ENCODE peak calls at places on chromosomes 2 and 18, in five cellular contexts. One of them, this sample, is unnamed.

GRCh38 chr2:221896505-221897151 is 324.5 kb upstream of the EPHA4 start:
- DNase-seq in brain microvascular endothelial cell: no peak
- DNase-seq in nephron progenitor cell: no peak
- DNase-seq in right lobe of liver: no peak
- DNase-seq in cardiac fibroblast: peak
- DNase-seq in this sample: no peak

GRCh38 chr2:152465541-152465940 is 130.6 kb downstream of the FMNL2 start:
- DNase-seq in right lobe of liver: no peak
- DNase-seq in brain microvascular endothelial cell: no peak
- DNase-seq in nephron progenitor cell: no peak
- DNase-seq in cardiac fibroblast: no peak
- DNase-seq in this sample: no peak

GRCh38 chr2:189124175-189124574 is 55.4 kb downstream of the COL5A2 start:
- DNase-seq in cardiac fibroblast: no peak
- DNase-seq in brain microvascular endothelial cell: no peak
- DNase-seq in right lobe of liver: no peak
- DNase-seq in nephron progenitor cell: no peak
- DNase-seq in this sample: no peak

GRCh38 chr2:40434638-40435296 is 17.1 kb downstream of the SLC8A1 start:
- DNase-seq in cardiac fibroblast: peak
- DNase-seq in brain microvascular endothelial cell: peak
- DNase-seq in right lobe of liver: no peak
- DNase-seq in nephron progenitor cell: no peak
- DNase-seq in this sample: peak

GRCh38 chr2:240428245-240428644 is 7.2 kb upstream of the GPC1 start:
- DNase-seq in right lobe of liver: no peak
- DNase-seq in brain microvascular endothelial cell: no peak
- DNase-seq in cardiac fibroblast: no peak
- DNase-seq in nephron progenitor cell: no peak
- DNase-seq in this sample: no peak

GRCh38 chr18:31225668-31226067 is 63.0 kb upstream of the DSC1 start:
- DNase-seq in brain microvascular endothelial cell: peak
- DNase-seq in cardiac fibroblast: peak
- DNase-seq in right lobe of liver: no peak
- DNase-seq in nephron progenitor cell: no peak
- DNase-seq in this sample: no peak

GRCh38 chr18:9643549-9643948 is 29.2 kb upstream of the PPP4R1 start:
- DNase-seq in nephron progenitor cell: no peak
- DNase-seq in right lobe of liver: no peak
- DNase-seq in brain microvascular endothelial cell: peak
- DNase-seq in cardiac fibroblast: peak
- DNase-seq in this sample: peak

GRCh38 chr2:28437142-28437835 is 44.6 kb downstream of the FOSL2 start:
- DNase-seq in nephron progenitor cell: no peak
- DNase-seq in brain microvascular endothelial cell: no peak
- DNase-seq in right lobe of liver: no peak
- DNase-seq in cardiac fibroblast: no peak
- DNase-seq in this sample: peak

GRCh38 chr2:233331536-233331935 is 22.8 kb upstream of the DGKD start:
- DNase-seq in cardiac fibroblast: no peak
- DNase-seq in nephron progenitor cell: no peak
- DNase-seq in brain microvascular endothelial cell: no peak
- DNase-seq in right lobe of liver: peak
- DNase-seq in this sample: no peak

GRCh38 chr2:138433995-138434991 is 67.3 kb upstream of the SPOPL start:
- DNase-seq in right lobe of liver: no peak
- DNase-seq in nephron progenitor cell: no peak
- DNase-seq in brain microvascular endothelial cell: no peak
- DNase-seq in cardiac fibroblast: no peak
- DNase-seq in this sample: no peak

GRCh38 chr2:127104881-127105655 is 1.9 kb downstream of the BIN1 start:
- DNase-seq in right lobe of liver: no peak
- DNase-seq in brain microvascular endothelial cell: no peak
- DNase-seq in nephron progenitor cell: no peak
- DNase-seq in cardiac fibroblast: no peak
- DNase-seq in this sample: no peak

GRCh38 chr2:174117951-174118930 is 130.1 kb downstream of the OLA1 start:
- DNase-seq in brain microvascular endothelial cell: peak
- DNase-seq in cardiac fibroblast: peak
- DNase-seq in nephron progenitor cell: no peak
- DNase-seq in right lobe of liver: no peak
- DNase-seq in this sample: peak

GRCh38 chr2:122737429-122738077 is 982.1 kb downstream of the TSN start:
- DNase-seq in nephron progenitor cell: no peak
- DNase-seq in brain microvascular endothelial cell: no peak
- DNase-seq in cardiac fibroblast: peak
- DNase-seq in right lobe of liver: no peak
- DNase-seq in this sample: no peak

GRCh38 chr2:147098946-147099345 is 745.9 kb upstream of the ACVR2A start:
- DNase-seq in cardiac fibroblast: no peak
- DNase-seq in nephron progenitor cell: no peak
- DNase-seq in right lobe of liver: no peak
- DNase-seq in brain microvascular endothelial cell: no peak
- DNase-seq in this sample: no peak

GRCh38 chr2:217807025-217807424 is 195.8 kb downstream of the TNS1 start:
- DNase-seq in nephron progenitor cell: no peak
- DNase-seq in brain microvascular endothelial cell: no peak
- DNase-seq in cardiac fibroblast: no peak
- DNase-seq in right lobe of liver: no peak
- DNase-seq in this sample: no peak

GRCh38 chr2:160752475-160753330 is 259.1 kb upstream of the RBMS1 start:
- DNase-seq in nephron progenitor cell: no peak
- DNase-seq in right lobe of liver: no peak
- DNase-seq in cardiac fibroblast: peak
- DNase-seq in brain microvascular endothelial cell: peak
- DNase-seq in this sample: peak

GRCh38 chr18:11849845-11850747 is 1.1 kb upstream of the CHMP1B start:
- DNase-seq in right lobe of liver: peak
- DNase-seq in cardiac fibroblast: peak
- DNase-seq in nephron progenitor cell: peak
- DNase-seq in brain microvascular endothelial cell: peak
- DNase-seq in this sample: peak

GRCh38 chr2:28463211-28463610 is 32.6 kb upstream of the PLB1 start:
- DNase-seq in cardiac fibroblast: no peak
- DNase-seq in right lobe of liver: no peak
- DNase-seq in nephron progenitor cell: no peak
- DNase-seq in brain microvascular endothelial cell: no peak
- DNase-seq in this sample: no peak

GRCh38 chr2:237629739-237630138 is 2.4 kb downstream of the LRRFIP1 start:
- DNase-seq in nephron progenitor cell: no peak
- DNase-seq in cardiac fibroblast: peak
- DNase-seq in brain microvascular endothelial cell: peak
- DNase-seq in right lobe of liver: no peak
- DNase-seq in this sample: no peak

GRCh38 chr18:48750485-48751175 is 200.1 kb downstream of the SMAD7 start:
- DNase-seq in brain microvascular endothelial cell: no peak
- DNase-seq in right lobe of liver: peak
- DNase-seq in nephron progenitor cell: no peak
- DNase-seq in cardiac fibroblast: no peak
- DNase-seq in this sample: no peak

GRCh38 chr18:41899535-41899934 is 55.5 kb upstream of the PIK3C3 start:
- DNase-seq in brain microvascular endothelial cell: no peak
- DNase-seq in nephron progenitor cell: no peak
- DNase-seq in cardiac fibroblast: peak
- DNase-seq in right lobe of liver: no peak
- DNase-seq in this sample: no peak
- TF ChIP-seq CTCF in brain microvascular endothelial cell: peak
- TF ChIP-seq CTCF in nephron progenitor cell: no peak
- TF ChIP-seq CTCF in cardiac fibroblast: peak
- TF ChIP-seq CTCF in right lobe of liver: no peak
- TF ChIP-seq CTCF in this sample: peak

GRCh38 chr18:3140986-3141639 is 78.7 kb downstream of the MYOM1 start:
- DNase-seq in brain microvascular endothelial cell: no peak
- DNase-seq in nephron progenitor cell: no peak
- DNase-seq in right lobe of liver: no peak
- DNase-seq in cardiac fibroblast: no peak
- DNase-seq in this sample: no peak
- TF ChIP-seq CTCF in brain microvascular endothelial cell: no peak
- TF ChIP-seq CTCF in nephron progenitor cell: no peak
- TF ChIP-seq CTCF in right lobe of liver: no peak
- TF ChIP-seq CTCF in cardiac fibroblast: no peak
- TF ChIP-seq CTCF in this sample: no peak

GRCh38 chr2:239318790-239319189 is 82.0 kb downstream of the HDAC4 start:
- DNase-seq in right lobe of liver: no peak
- DNase-seq in cardiac fibroblast: peak
- DNase-seq in nephron progenitor cell: no peak
- DNase-seq in brain microvascular endothelial cell: no peak
- DNase-seq in this sample: no peak

GRCh38 chr2:239319261-239319661 is 81.6 kb downstream of the HDAC4 start:
- DNase-seq in brain microvascular endothelial cell: peak
- DNase-seq in cardiac fibroblast: peak
- DNase-seq in right lobe of liver: peak
- DNase-seq in nephron progenitor cell: no peak
- DNase-seq in this sample: no peak

GRCh38 chr2:239315308-239315707 is 85.5 kb downstream of the HDAC4 start:
- DNase-seq in cardiac fibroblast: no peak
- DNase-seq in brain microvascular endothelial cell: no peak
- DNase-seq in right lobe of liver: no peak
- DNase-seq in nephron progenitor cell: no peak
- DNase-seq in this sample: no peak

GRCh38 chr2:239318091-239318725 is 82.6 kb downstream of the HDAC4 start:
- DNase-seq in right lobe of liver: no peak
- DNase-seq in nephron progenitor cell: no peak
- DNase-seq in brain microvascular endothelial cell: no peak
- DNase-seq in cardiac fibroblast: no peak
- DNase-seq in this sample: no peak

DNA sequence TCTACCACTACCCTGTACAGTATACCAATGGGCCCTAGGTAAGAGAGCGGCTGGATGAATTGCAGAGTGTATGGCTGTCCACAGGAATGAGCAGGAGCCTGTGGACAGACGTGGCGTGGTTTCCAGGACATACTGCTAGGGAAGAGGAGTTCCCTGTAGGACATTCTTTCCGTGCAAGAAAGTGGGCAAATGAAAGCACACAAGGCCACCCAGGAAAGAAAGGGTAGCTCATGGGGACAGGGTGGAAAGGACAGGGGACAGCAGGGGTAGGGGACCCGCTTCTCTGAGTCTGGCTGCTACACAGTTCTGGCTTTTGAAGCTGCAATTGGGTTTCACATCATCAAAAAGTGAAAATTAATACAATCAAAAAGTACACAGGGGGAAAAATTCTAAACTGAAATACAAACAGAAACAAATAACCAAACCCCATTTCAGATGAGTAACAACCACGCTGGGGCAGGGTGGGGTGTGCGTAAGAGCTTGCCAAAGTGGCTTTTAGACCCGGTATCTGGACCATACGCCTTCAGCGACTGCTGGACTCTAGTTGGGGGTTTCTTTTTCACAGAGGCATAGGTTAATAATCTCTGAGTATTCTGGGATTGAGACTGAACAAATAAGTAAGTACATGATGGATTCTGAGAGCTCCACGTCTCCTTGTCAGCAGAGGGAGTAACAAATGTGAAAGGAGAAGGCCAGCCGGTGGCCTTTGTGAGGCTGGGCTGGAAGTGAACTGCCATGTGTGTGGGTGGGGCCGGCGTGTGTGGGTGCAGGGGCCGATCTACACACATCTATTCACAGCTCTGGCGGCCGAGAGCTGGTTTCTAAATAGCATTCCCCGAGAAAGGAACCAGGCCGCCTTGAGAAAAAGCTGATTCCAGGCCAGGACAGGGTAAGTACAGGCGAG is 84.0 kb downstream of the HDAC4 start:
- DNase-seq in brain microvascular endothelial cell: no peak
- DNase-seq in nephron progenitor cell: no peak
- DNase-seq in cardiac fibroblast: peak
- DNase-seq in right lobe of liver: no peak
- DNase-seq in this sample: no peak
- TF ChIP-seq CTCF in brain microvascular endothelial cell: no peak
- TF ChIP-seq CTCF in nephron progenitor cell: no peak
- TF ChIP-seq CTCF in cardiac fibroblast: no peak
- TF ChIP-seq CTCF in right lobe of liver: no peak
- TF ChIP-seq CTCF in this sample: no peak

GRCh38 chr2:206245178-206245778 is 29.2 kb upstream of the ZDBF2 start:
- DNase-seq in nephron progenitor cell: no peak
- DNase-seq in cardiac fibroblast: no peak
- DNase-seq in right lobe of liver: no peak
- DNase-seq in brain microvascular endothelial cell: no peak
- DNase-seq in this sample: no peak

GRCh38 chr2:206255003-206255402 is 19.5 kb upstream of the ZDBF2 start:
- DNase-seq in brain microvascular endothelial cell: no peak
- DNase-seq in cardiac fibroblast: no peak
- DNase-seq in nephron progenitor cell: no peak
- DNase-seq in right lobe of liver: no peak
- DNase-seq in this sample: no peak

GRCh38 chr2:206253125-206253787 is 21.2 kb upstream of the ZDBF2 start:
- DNase-seq in right lobe of liver: no peak
- DNase-seq in cardiac fibroblast: no peak
- DNase-seq in brain microvascular endothelial cell: no peak
- DNase-seq in nephron progenitor cell: no peak
- DNase-seq in this sample: no peak

DNA sequence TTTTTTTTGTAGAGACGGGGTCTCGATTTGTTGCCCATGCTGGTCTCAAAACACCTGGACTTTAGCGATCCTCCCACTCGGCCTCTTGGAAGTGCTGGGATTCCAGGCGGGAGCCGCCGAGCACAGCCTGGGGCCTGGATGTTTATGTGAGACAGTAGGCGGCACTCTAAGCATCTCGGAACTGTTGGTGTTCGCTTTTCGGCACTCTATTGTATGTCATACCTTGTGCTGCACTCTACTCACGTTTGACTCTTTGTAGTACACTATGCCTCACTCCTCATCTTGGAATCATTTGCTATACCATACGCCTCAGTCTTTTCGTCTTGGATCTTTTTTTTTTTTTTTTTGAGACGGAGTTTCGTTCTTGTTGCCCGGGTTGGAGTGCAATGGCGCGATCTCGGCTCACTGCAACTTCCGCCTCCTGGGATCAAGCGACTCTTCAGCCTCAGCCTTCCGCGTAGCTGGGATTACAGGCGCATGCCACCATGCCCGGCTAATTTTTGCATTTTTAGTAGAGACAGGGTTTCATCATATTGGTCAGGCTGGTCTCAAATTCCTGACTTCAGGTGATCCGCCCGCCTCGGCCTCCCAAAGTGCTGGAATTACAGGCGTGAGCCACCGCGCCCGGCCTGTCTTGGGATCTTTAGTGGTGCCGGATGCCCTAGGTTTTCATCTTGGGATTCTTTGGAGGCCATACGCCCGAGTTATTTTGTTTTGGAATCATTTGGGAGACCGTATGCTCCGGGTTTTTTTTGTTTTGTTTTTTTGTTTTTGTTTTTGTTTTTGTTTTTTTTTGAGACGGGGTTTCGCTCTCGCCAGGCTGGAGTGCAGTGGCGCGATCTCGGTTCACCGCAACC is 24.2 kb upstream of the ZDBF2 start:
- DNase-seq in cardiac fibroblast: peak
- DNase-seq in nephron progenitor cell: no peak
- DNase-seq in right lobe of liver: no peak
- DNase-seq in brain microvascular endothelial cell: no peak
- DNase-seq in this sample: peak
- TF ChIP-seq CTCF in cardiac fibroblast: no peak
- TF ChIP-seq CTCF in nephron progenitor cell: no peak
- TF ChIP-seq CTCF in right lobe of liver: no peak
- TF ChIP-seq CTCF in brain microvascular endothelial cell: peak
- TF ChIP-seq CTCF in this sample: peak

DNA sequence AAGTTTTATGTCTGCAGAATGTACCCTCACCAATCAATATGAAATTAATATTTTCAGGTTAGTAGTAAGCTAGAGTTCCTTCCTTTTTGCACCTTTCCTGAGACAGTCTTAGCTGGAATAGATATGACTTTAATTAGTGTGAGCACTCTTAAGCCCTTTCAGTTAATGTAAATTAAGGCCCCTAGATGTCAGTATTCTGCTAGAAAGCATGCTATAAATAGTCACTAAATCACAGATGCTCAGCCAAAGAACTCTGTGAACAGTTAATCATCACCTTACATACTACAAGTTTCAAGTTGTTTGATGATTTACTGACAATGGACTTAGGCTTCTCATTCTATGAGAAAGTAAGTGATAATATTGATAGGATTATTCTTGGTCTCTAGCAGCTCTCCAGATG is 413.7 kb downstream of the PTH2R start:
- DNase-seq in right lobe of liver: no peak
- DNase-seq in cardiac fibroblast: no peak
- DNase-seq in brain microvascular endothelial cell: no peak
- DNase-seq in nephron progenitor cell: no peak
- DNase-seq in this sample: peak
- TF ChIP-seq CTCF in right lobe of liver: peak
- TF ChIP-seq CTCF in cardiac fibroblast: no peak
- TF ChIP-seq CTCF in brain microvascular endothelial cell: no peak
- TF ChIP-seq CTCF in nephron progenitor cell: peak
- TF ChIP-seq CTCF in this sample: peak

This sample was measured in foreskin keratinocyte.